ENCODE peak calls at places on chromosomes 5 and 9, in six cellular contexts. One of them, this sample, is unnamed.
A peak's percentile ranks its signal among the peaks of the same experiment; 100 is the strongest.

GRCh38 chr9:130770679-130771442 is 64.2 kb upstream of the ABL1 start:
- DNase-seq in body of pancreas: no peak
- DNase-seq in left kidney: peak; percentile 84
- DNase-seq in activated CD8-positive, alpha-beta memory T cell treated with anti-CD3 and anti-CD28 coated beads for 48 hours: no peak
- DNase-seq in activated T-helper 1 cell treated with Interleukin-2 at 50 U/mL for 16 hours: no peak
- DNase-seq in AG04450: peak; percentile 44
- DNase-seq in this sample: no peak

GRCh38 chr5:59799668-59800374 is 93.7 kb downstream of the PDE4D start:
- DNase-seq in body of pancreas: no peak
- DNase-seq in left kidney: peak; percentile 72
- DNase-seq in activated CD8-positive, alpha-beta memory T cell treated with anti-CD3 and anti-CD28 coated beads for 48 hours: no peak
- DNase-seq in activated T-helper 1 cell treated with Interleukin-2 at 50 U/mL for 16 hours: no peak
- DNase-seq in AG04450: no peak
- DNase-seq in this sample: no peak

GRCh38 chr5:151086192-151086869 is 5.5 kb upstream of the TNIP1 start:
- DNase-seq in body of pancreas: no peak
- DNase-seq in left kidney: no peak
- DNase-seq in activated CD8-positive, alpha-beta memory T cell treated with anti-CD3 and anti-CD28 coated beads for 48 hours: no peak
- DNase-seq in activated T-helper 1 cell treated with Interleukin-2 at 50 U/mL for 16 hours: no peak
- DNase-seq in AG04450: no peak
- DNase-seq in this sample: no peak

GRCh38 chr9:91192785-91193657 is 168.7 kb downstream of the AUH start:
- DNase-seq in body of pancreas: peak; percentile 86
- DNase-seq in left kidney: peak; percentile 90
- DNase-seq in activated CD8-positive, alpha-beta memory T cell treated with anti-CD3 and anti-CD28 coated beads for 48 hours: no peak
- DNase-seq in activated T-helper 1 cell treated with Interleukin-2 at 50 U/mL for 16 hours: peak; percentile 18
- DNase-seq in AG04450: peak; percentile 97
- DNase-seq in this sample: no peak

GRCh38 chr9:87259543-87259942 is 238.1 kb upstream of the DAPK1 start:
- DNase-seq in body of pancreas: no peak
- DNase-seq in left kidney: peak; percentile 71
- DNase-seq in activated CD8-positive, alpha-beta memory T cell treated with anti-CD3 and anti-CD28 coated beads for 48 hours: no peak
- DNase-seq in activated T-helper 1 cell treated with Interleukin-2 at 50 U/mL for 16 hours: no peak
- DNase-seq in AG04450: no peak
- DNase-seq in this sample: no peak

GRCh38 chr9:21576331-21577189 is 94.4 kb upstream of the IFNE start:
- DNase-seq in body of pancreas: no peak
- DNase-seq in left kidney: peak; percentile 83
- DNase-seq in activated CD8-positive, alpha-beta memory T cell treated with anti-CD3 and anti-CD28 coated beads for 48 hours: no peak
- DNase-seq in activated T-helper 1 cell treated with Interleukin-2 at 50 U/mL for 16 hours: no peak
- DNase-seq in AG04450: peak; percentile 55
- DNase-seq in this sample: no peak

GRCh38 chr5:112951124-112951702 is 25.4 kb upstream of the DCP2 start:
- DNase-seq in body of pancreas: no peak
- DNase-seq in left kidney: no peak
- DNase-seq in activated CD8-positive, alpha-beta memory T cell treated with anti-CD3 and anti-CD28 coated beads for 48 hours: no peak
- DNase-seq in activated T-helper 1 cell treated with Interleukin-2 at 50 U/mL for 16 hours: no peak
- DNase-seq in AG04450: no peak
- DNase-seq in this sample: no peak

GRCh38 chr9:136189394-136190236 is 15.3 kb downstream of the LHX3 start:
- DNase-seq in body of pancreas: no peak
- DNase-seq in left kidney: peak; percentile 42
- DNase-seq in activated CD8-positive, alpha-beta memory T cell treated with anti-CD3 and anti-CD28 coated beads for 48 hours: no peak
- DNase-seq in activated T-helper 1 cell treated with Interleukin-2 at 50 U/mL for 16 hours: no peak
- DNase-seq in AG04450: no peak
- DNase-seq in this sample: no peak

GRCh38 chr9:120689860-120690259 is 24.4 kb downstream of the MEGF9 start:
- DNase-seq in body of pancreas: no peak
- DNase-seq in left kidney: peak; percentile 19
- DNase-seq in activated CD8-positive, alpha-beta memory T cell treated with anti-CD3 and anti-CD28 coated beads for 48 hours: no peak
- DNase-seq in activated T-helper 1 cell treated with Interleukin-2 at 50 U/mL for 16 hours: no peak
- DNase-seq in AG04450: no peak
- DNase-seq in this sample: no peak

GRCh38 chr9:107600060-107600573 is 110.5 kb upstream of the KLF4 start:
- DNase-seq in body of pancreas: no peak
- DNase-seq in left kidney: peak; percentile 29
- DNase-seq in activated CD8-positive, alpha-beta memory T cell treated with anti-CD3 and anti-CD28 coated beads for 48 hours: no peak
- DNase-seq in activated T-helper 1 cell treated with Interleukin-2 at 50 U/mL for 16 hours: no peak
- DNase-seq in AG04450: no peak
- DNase-seq in this sample: no peak

GRCh38 chr5:37112383-37112991 is 136.7 kb downstream of the CPLANE1 start:
- DNase-seq in body of pancreas: no peak
- DNase-seq in left kidney: no peak
- DNase-seq in activated CD8-positive, alpha-beta memory T cell treated with anti-CD3 and anti-CD28 coated beads for 48 hours: no peak
- DNase-seq in activated T-helper 1 cell treated with Interleukin-2 at 50 U/mL for 16 hours: no peak
- DNase-seq in AG04450: no peak
- DNase-seq in this sample: no peak

GRCh38 chr9:85536076-85536475 is 205.7 kb downstream of the AGTPBP1 start:
- DNase-seq in body of pancreas: no peak
- DNase-seq in left kidney: no peak
- DNase-seq in activated CD8-positive, alpha-beta memory T cell treated with anti-CD3 and anti-CD28 coated beads for 48 hours: no peak
- DNase-seq in activated T-helper 1 cell treated with Interleukin-2 at 50 U/mL for 16 hours: no peak
- DNase-seq in AG04450: no peak
- DNase-seq in this sample: peak; percentile 54

GRCh38 chr5:91182763-91183162 is 200.4 kb downstream of the ARRDC3 start:
- DNase-seq in body of pancreas: no peak
- DNase-seq in left kidney: no peak
- DNase-seq in activated CD8-positive, alpha-beta memory T cell treated with anti-CD3 and anti-CD28 coated beads for 48 hours: no peak
- DNase-seq in activated T-helper 1 cell treated with Interleukin-2 at 50 U/mL for 16 hours: no peak
- DNase-seq in AG04450: no peak
- DNase-seq in this sample: no peak

GRCh38 chr9:21810388-21810787 is 8.0 kb downstream of the MTAP start:
- DNase-seq in body of pancreas: no peak
- DNase-seq in left kidney: no peak
- DNase-seq in activated CD8-positive, alpha-beta memory T cell treated with anti-CD3 and anti-CD28 coated beads for 48 hours: no peak
- DNase-seq in activated T-helper 1 cell treated with Interleukin-2 at 50 U/mL for 16 hours: no peak
- DNase-seq in AG04450: no peak
- DNase-seq in this sample: no peak

GRCh38 chr9:25677301-25678146 is 720 bp downstream of the TUSC1 start:
- DNase-seq in body of pancreas: peak; percentile 93
- DNase-seq in left kidney: peak; percentile 92
- DNase-seq in activated CD8-positive, alpha-beta memory T cell treated with anti-CD3 and anti-CD28 coated beads for 48 hours: no peak
- DNase-seq in activated T-helper 1 cell treated with Interleukin-2 at 50 U/mL for 16 hours: no peak
- DNase-seq in AG04450: no peak
- DNase-seq in this sample: peak; percentile 88

GRCh38 chr9:123771690-123772089 is 158.2 kb downstream of the DENND1A start:
- DNase-seq in body of pancreas: no peak
- DNase-seq in left kidney: no peak
- DNase-seq in activated CD8-positive, alpha-beta memory T cell treated with anti-CD3 and anti-CD28 coated beads for 48 hours: no peak
- DNase-seq in activated T-helper 1 cell treated with Interleukin-2 at 50 U/mL for 16 hours: no peak
- DNase-seq in AG04450: no peak
- DNase-seq in this sample: no peak

GRCh38 chr5:18720002-18720401 is 1085.7 kb downstream of the TAF11L14 start:
- DNase-seq in body of pancreas: no peak
- DNase-seq in left kidney: no peak
- DNase-seq in activated CD8-positive, alpha-beta memory T cell treated with anti-CD3 and anti-CD28 coated beads for 48 hours: no peak
- DNase-seq in activated T-helper 1 cell treated with Interleukin-2 at 50 U/mL for 16 hours: no peak
- DNase-seq in AG04450: no peak
- DNase-seq in this sample: no peak

GRCh38 chr5:150000990-150001659 is 586 bp downstream of the HMGXB3 start:
- DNase-seq in body of pancreas: peak; percentile 44
- DNase-seq in left kidney: peak; percentile 65
- DNase-seq in activated CD8-positive, alpha-beta memory T cell treated with anti-CD3 and anti-CD28 coated beads for 48 hours: no peak
- DNase-seq in activated T-helper 1 cell treated with Interleukin-2 at 50 U/mL for 16 hours: no peak
- DNase-seq in AG04450: no peak
- DNase-seq in this sample: no peak

GRCh38 chr5:115170924-115171510 is 1.3 kb upstream of the TRIM36 start:
- DNase-seq in body of pancreas: no peak
- DNase-seq in left kidney: no peak
- DNase-seq in activated CD8-positive, alpha-beta memory T cell treated with anti-CD3 and anti-CD28 coated beads for 48 hours: no peak
- DNase-seq in activated T-helper 1 cell treated with Interleukin-2 at 50 U/mL for 16 hours: no peak
- DNase-seq in AG04450: no peak
- DNase-seq in this sample: no peak

GRCh38 chr9:112046181-112046580 is 128.9 kb downstream of the SUSD1 start:
- DNase-seq in body of pancreas: no peak
- DNase-seq in left kidney: no peak
- DNase-seq in activated CD8-positive, alpha-beta memory T cell treated with anti-CD3 and anti-CD28 coated beads for 48 hours: no peak
- DNase-seq in activated T-helper 1 cell treated with Interleukin-2 at 50 U/mL for 16 hours: no peak
- DNase-seq in AG04450: no peak
- DNase-seq in this sample: no peak

This sample was measured in breast epithelium.